ENCODE peak calls at places on chromosome 9, in nine cellular contexts. B is H9, A is HCT116, X is upper lobe of left lung, G is choroid plexus epithelial cell, Z is GM13976, S is mammary epithelial cell, K is A673, H is AG09309. M is an unnamed sample.

GRCh38 chr9:135278586-135278985 is 191.1 kb downstream of the OLFM1 start:
- DNase-seq in B (no peak), A (no peak), X (no peak), G (no peak), Z (no peak), S (no peak), K (no peak), H (no peak), M (no peak)

GRCh38 chr9:133945977-133946753 is 46.0 kb downstream of the VAV2 start:
- DNase-seq in B (no peak), A (no peak), X (no peak), G (no peak), Z (peak), S (no peak), K (no peak), H (no peak), M (peak)

GRCh38 chr9:132768932-132769894 is 98.9 kb downstream of the GTF3C4 start:
- DNase-seq in B (peak), A (no peak), X (peak), G (peak), Z (peak), S (peak), K (peak), H (no peak), M (peak)

GRCh38 chr9:83477120-83477519 is 61.1 kb downstream of the FRMD3 start:
- DNase-seq in B (no peak), A (no peak), X (no peak), G (no peak), Z (no peak), S (no peak), K (no peak), H (no peak), M (no peak)

GRCh38 chr9:118109542-118109941 is 405.3 kb downstream of the TLR4 start:
- DNase-seq in B (no peak), A (no peak), X (no peak), G (no peak), Z (no peak), S (no peak), K (no peak), H (no peak), M (no peak)

GRCh38 chr9:91978739-91979414 is 28.8 kb upstream of the ROR2 start:
- DNase-seq in B (peak), A (peak), X (no peak), G (peak), Z (no peak), S (peak), K (peak), H (peak), M (peak)

GRCh38 chr9:105993051-105993854 is 298.9 kb downstream of the TMEM38B start:
- DNase-seq in B (no peak), A (no peak), X (peak), G (no peak), Z (no peak), S (no peak), K (no peak), H (no peak), M (no peak)

GRCh38 chr9:76135902-76136301 is 245.4 kb downstream of the PCSK5 start:
- DNase-seq in B (no peak), A (no peak), X (no peak), G (no peak), Z (no peak), S (no peak), K (no peak), H (no peak), M (no peak)

GRCh38 chr9:18795947-18796705 is 236.9 kb downstream of the SAXO1 start:
- DNase-seq in B (no peak), A (no peak), X (no peak), G (peak), Z (no peak), S (no peak), K (no peak), H (peak), M (no peak)

GRCh38 chr9:112042769-112043168 is 132.3 kb downstream of the SUSD1 start:
- DNase-seq in B (no peak), A (no peak), X (no peak), G (no peak), Z (no peak), S (no peak), K (no peak), H (no peak), M (no peak)

GRCh38 chr9:101311759-101312420 is 72.9 kb downstream of the BAAT start:
- DNase-seq in B (no peak), A (peak), X (no peak), G (peak), Z (peak), S (peak), K (peak), H (peak), M (peak)

GRCh38 chr9:87792831-87793288 is 66.9 kb downstream of the CTSL start:
- DNase-seq in B (peak), A (peak), X (no peak), G (peak), Z (no peak), S (peak), K (no peak), H (peak), M (no peak)

GRCh38 chr9:133823189-133824105 is 85.3 kb upstream of the SARDH start:
- DNase-seq in B (no peak), A (no peak), X (peak), G (no peak), Z (peak), S (no peak), K (no peak), H (no peak), M (no peak)

GRCh38 chr9:87080512-87081225 is 133.4 kb upstream of the GAS1 start:
- DNase-seq in B (no peak), A (no peak), X (no peak), G (peak), Z (no peak), S (no peak), K (peak), H (no peak), M (no peak)

GRCh38 chr9:69818946-69819345 is 1.7 kb upstream of the CFAP95 start:
- DNase-seq in B (no peak), A (no peak), X (no peak), G (no peak), Z (no peak), S (no peak), K (no peak), H (no peak), M (no peak)

GRCh38 chr9:70609542-70610286 is 195.3 kb upstream of the KLF9 start:
- DNase-seq in B (no peak), A (no peak), X (no peak), G (peak), Z (no peak), S (peak), K (no peak), H (peak), M (no peak)

GRCh38 chr9:108113579-108113978 is 624.0 kb upstream of the KLF4 start:
- DNase-seq in B (no peak), A (no peak), X (no peak), G (no peak), Z (no peak), S (no peak), K (no peak), H (no peak), M (no peak)

GRCh38 chr9:121744687-121745395 is 93.4 kb downstream of the DAB2IP start:
- DNase-seq in B (no peak), A (no peak), X (no peak), G (no peak), Z (no peak), S (peak), K (no peak), H (no peak), M (peak)

GRCh38 chr9:108316633-108317032 is 539.2 kb downstream of the ACTL7B start:
- DNase-seq in B (no peak), A (no peak), X (no peak), G (no peak), Z (no peak), S (no peak), K (no peak), H (no peak), M (no peak)

DNA sequence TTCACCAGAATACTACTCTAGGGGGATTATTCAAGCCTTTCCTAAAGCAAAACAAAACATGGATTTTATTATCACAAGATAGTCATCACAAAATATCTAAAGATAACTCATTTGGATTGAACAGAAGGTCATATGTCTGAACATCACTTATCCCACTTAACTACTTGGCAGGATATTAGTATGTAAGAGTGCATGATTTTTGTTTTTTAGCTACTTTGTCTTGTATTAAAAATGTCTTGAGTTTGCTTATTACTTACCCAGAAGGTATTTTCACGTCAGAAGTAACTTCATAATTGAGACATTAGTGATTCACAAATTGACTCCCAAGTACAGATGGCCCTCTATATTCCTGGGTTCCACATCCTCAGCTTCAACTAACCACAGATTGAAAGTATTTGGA is 113.8 kb downstream of the TLE4 start:
- DNase-seq in B (no peak), A (no peak), X (no peak), G (peak), Z (no peak), S (peak), K (no peak), H (peak), M (no peak)
- TF ChIP-seq CTCF in B (no peak), A (no peak), X (no peak), G (no peak), Z (no peak), S (no peak), K (no peak), H (no peak), M (no peak)

GRCh38 chr9:124372038-124372437 is 43.2 kb downstream of the PSMB7 start:
- DNase-seq in B (no peak), A (no peak), X (no peak), G (peak), Z (no peak), S (no peak), K (no peak), H (no peak), M (no peak)
- TF ChIP-seq CTCF in B (no peak), A (no peak), X (no peak), G (no peak), Z (no peak), S (no peak), K (no peak), H (no peak), M (no peak)

GRCh38 chr9:97849980-97850379 is 3.0 kb upstream of the FOXE1 start:
- DNase-seq in B (no peak), A (no peak), X (no peak), G (no peak), Z (no peak), S (no peak), K (no peak), H (no peak), M (no peak)

GRCh38 chr9:97852399-97853055 is 499 bp upstream of the FOXE1 start:
- DNase-seq in B (peak), A (no peak), X (no peak), G (no peak), Z (no peak), S (no peak), K (no peak), H (no peak), M (no peak)

GRCh38 chr9:97850746-97851449 is 2.1 kb upstream of the FOXE1 start:
- DNase-seq in B (no peak), A (no peak), X (no peak), G (no peak), Z (no peak), S (no peak), K (no peak), H (no peak), M (no peak)

GRCh38 chr9:97852001-97852398 is 1.0 kb upstream of the FOXE1 start:
- DNase-seq in B (peak), A (no peak), X (peak), G (no peak), Z (no peak), S (no peak), K (no peak), H (no peak), M (peak)

DNA sequence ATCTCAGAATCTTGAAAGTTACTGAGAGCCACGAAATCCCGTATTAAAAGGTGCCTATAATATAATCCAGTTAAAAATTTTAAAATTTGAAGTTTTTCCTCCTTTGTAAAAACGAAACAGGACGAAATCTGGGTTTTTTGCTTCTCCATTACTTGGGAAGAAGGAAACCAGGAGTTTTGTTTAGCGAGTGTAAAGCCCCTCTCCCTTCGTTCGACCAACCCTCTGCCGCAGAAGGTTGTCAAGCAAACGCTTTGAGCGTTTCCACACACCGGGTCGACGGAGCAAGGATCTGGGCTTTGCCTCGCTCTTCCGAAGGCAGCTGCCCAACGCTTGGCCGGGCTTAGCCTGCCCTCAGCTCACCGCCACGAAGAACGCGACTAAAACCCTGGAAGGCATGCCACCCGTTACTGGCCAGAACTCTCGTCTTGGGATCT is 1.6 kb upstream of the FOXE1 start:
- DNase-seq in B (no peak), A (no peak), X (peak), G (no peak), Z (no peak), S (no peak), K (no peak), H (no peak), M (no peak)
- TF ChIP-seq CTCF in B (no peak), A (no peak), X (no peak), G (no peak), Z (no peak), S (no peak), K (no peak), H (no peak), M (no peak)

GRCh38 chr9:36976371-36977030 is 57.6 kb downstream of the PAX5 start:
- DNase-seq in B (peak), A (no peak), X (no peak), G (no peak), Z (no peak), S (peak), K (no peak), H (no peak), M (no peak)

GRCh38 chr9:36985769-36986547 is 48.1 kb downstream of the PAX5 start:
- DNase-seq in B (peak), A (no peak), X (peak), G (no peak), Z (no peak), S (no peak), K (peak), H (no peak), M (peak)

GRCh38 chr9:36974731-36975130 is 59.3 kb downstream of the PAX5 start:
- DNase-seq in B (peak), A (no peak), X (no peak), G (no peak), Z (no peak), S (no peak), K (no peak), H (no peak), M (no peak)

GRCh38 chr9:36985061-36985768 is 48.9 kb downstream of the PAX5 start:
- DNase-seq in B (no peak), A (no peak), X (no peak), G (no peak), Z (no peak), S (no peak), K (no peak), H (no peak), M (no peak)

DNA sequence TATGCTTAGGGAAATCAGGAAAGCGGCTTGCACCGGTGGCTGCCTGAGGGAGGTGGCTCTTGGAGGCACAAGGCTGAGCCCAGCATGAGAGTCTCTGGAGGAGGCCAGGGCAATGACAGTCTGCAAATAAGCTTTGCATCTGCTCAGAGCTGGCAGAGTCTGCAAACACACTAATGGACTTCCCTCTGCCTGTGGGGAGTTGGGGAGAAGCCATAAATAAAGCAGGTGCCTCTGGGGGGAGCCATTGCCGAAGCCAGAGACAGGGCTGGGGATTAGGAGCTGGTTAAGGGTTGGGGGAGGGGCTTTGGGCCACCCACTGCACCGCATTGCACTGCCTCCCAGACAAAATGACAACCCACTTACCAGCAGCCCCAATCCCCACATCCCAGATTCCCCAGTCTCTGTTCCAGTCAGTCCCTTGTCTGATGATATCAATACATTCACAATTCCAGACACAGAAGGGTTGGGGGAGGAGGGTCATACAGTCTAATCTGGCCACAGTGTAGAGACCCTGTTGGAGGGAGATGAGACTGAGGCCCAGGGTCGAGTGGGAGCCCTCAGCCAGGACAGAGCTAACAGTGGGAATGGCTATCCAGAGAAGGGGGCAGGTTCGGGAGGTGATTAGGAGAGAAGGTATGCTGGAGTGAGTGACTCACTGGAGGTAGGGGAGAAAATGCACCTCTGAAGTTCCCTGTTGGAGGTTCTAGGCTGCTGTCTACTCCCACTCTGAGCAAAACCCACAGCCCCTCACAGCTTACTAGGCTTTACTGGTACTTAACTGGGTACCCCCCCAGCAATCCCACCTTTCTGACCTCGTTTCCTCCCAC is 53.7 kb downstream of the PAX5 start:
- DNase-seq in B (peak), A (peak), X (no peak), G (no peak), Z (no peak), S (peak), K (peak), H (no peak), M (no peak)
- TF ChIP-seq CTCF in B (peak), A (peak), X (no peak), G (peak), Z (peak), S (peak), K (peak), H (peak), M (no peak)

DNA sequence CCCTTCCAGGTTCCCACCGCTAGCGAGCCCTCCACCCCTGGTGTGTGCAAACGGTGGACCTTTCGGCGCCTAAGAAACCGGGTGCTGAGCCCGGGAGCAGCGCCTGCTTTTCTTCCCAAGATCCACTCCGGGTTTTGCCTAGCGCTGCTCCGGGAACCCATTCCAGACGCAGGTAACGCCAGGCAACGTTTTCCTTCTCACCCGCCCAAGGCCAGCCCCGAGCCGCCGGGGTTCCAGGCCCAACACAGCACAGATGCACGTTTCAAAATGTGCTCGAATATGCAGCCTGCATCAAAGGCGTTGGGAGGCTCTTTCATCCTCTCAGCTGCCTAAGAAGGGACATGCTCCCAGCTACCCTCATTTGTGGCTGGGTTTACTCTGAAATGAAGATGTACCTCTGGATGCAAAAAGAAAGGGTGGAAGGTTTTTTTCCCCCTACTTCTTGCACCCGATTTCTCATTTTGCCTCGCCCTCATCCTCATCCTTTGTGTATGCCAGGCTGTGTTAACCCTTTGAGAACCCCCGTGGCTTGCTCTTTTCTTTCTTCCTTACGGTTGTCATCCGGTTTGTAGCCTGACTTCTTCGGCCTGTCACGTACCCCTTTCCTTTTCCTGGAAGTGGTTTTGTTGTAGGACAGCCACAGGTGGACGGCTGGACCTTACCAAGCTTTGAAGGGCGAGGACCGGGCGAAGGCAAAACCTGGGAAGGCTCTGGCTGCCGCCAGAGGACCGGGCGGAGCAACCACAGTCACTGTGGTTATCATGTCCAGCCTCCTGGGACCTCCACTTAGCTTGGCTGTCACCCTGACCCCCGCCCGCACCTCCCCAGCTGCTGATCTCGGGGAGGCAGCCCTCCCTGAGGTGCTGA is 227.0 kb downstream of the SMARCA2 start:
- DNase-seq in B (peak), A (peak), X (peak), G (peak), Z (peak), S (peak), K (peak), H (peak), M (peak)
- TF ChIP-seq CTCF in B (peak), A (no peak), X (no peak), G (no peak), Z (no peak), S (no peak), K (no peak), H (no peak), M (no peak)

GRCh38 chr9:80146466-80146865 is 574.7 kb downstream of the TLE4 start:
- DNase-seq in B (no peak), A (no peak), X (no peak), G (peak), Z (no peak), S (no peak), K (peak), H (no peak), M (no peak)
- TF ChIP-seq CTCF in B (peak), A (no peak), X (no peak), G (peak), Z (no peak), S (peak), K (peak), H (peak), M (no peak)

DNA sequence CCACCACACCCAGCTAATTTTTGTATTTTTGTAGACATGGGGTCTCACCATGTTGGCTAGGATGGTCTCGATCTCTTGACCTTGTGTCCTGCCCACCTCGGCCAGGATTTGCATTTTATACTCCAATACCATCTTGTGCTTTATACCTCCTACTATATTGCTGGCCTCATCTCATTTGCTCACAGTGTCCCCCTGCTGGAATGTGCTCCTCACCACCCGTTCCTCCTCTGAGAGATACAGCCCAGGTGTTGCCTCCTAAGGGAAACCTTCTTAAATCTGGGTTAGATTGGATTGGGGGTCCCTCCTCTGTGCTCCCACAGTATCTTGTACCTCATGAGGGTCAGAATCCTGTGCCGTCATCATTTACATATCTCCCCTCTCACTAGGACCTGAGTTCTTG is 131.7 kb downstream of the PAPPA start:
- DNase-seq in B (peak), A (no peak), X (no peak), G (no peak), Z (no peak), S (no peak), K (no peak), H (no peak), M (no peak)
- TF ChIP-seq CTCF in B (peak), A (peak), X (no peak), G (peak), Z (no peak), S (peak), K (peak), H (peak), M (peak)

GRCh38 chr9:116152390-116152789 is 1.2 kb upstream of the PAPPA start:
- DNase-seq in B (no peak), A (no peak), X (no peak), G (peak), Z (no peak), S (peak), K (peak), H (no peak), M (no peak)
- TF ChIP-seq CTCF in B (peak), A (peak), X (no peak), G (peak), Z (no peak), S (peak), K (peak), H (peak), M (peak)

DNA sequence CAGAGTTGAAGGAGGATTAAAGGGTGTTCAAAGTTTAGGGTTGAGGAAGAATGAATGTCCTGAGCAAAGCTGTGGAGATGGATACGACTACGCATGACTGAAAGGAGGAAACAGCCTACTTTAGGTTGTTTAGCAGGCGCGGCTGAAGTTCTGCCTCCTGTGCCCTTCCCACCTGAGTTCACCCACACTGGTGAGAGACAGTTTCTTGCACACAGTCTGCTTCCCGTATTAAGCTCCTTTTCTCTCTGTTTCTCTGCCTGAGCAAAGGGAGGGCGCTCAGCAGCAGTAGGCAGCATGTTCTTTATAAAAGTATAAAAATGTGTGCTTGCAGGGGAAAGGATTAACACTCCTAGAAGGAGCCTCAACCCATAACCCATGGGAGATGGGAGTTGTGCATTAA is 224.0 kb upstream of the SMARCA2 start:
- DNase-seq in B (no peak), A (no peak), X (no peak), G (no peak), Z (no peak), S (no peak), K (no peak), H (no peak), M (no peak)
- TF ChIP-seq CTCF in B (no peak), A (no peak), X (no peak), G (no peak), Z (no peak), S (no peak), K (no peak), H (no peak), M (no peak)